ENCODE peak calls at places on chromosomes 1 and 21, in seven cellular contexts. W, P, H, B, Z, G and I are unnamed samples.

GRCh38 chr1:207944571-207944970 is 33.6 kb upstream of the CD34 start:
- DNase-seq in W (no peak), P (no peak), H (no peak), B (no peak), Z (no peak), G (no peak), I (peak)

GRCh38 chr1:111841189-111841588 is 85.5 kb downstream of the DDX20 start:
- DNase-seq in W (no peak), P (no peak), H (no peak), B (no peak), Z (no peak), G (no peak), I (no peak)

GRCh38 chr1:167491586-167492408 is 26.5 kb downstream of the CD247 start:
- DNase-seq in W (no peak), P (peak), H (no peak), B (no peak), Z (no peak), G (no peak), I (no peak)

GRCh38 chr1:203215573-203215972 is 13.9 kb downstream of the CHIT1 start:
- DNase-seq in W (no peak), P (no peak), H (no peak), B (no peak), Z (no peak), G (no peak), I (no peak)

GRCh38 chr1:198937231-198938031 is 298.6 kb downstream of the PTPRC start:
- DNase-seq in W (peak), P (peak), H (peak), B (peak), Z (peak), G (peak), I (peak)

GRCh38 chr1:77133731-77134358 is 85.4 kb downstream of the PIGK start:
- DNase-seq in W (no peak), P (no peak), H (no peak), B (no peak), Z (no peak), G (no peak), I (no peak)

GRCh38 chr1:219185486-219186117 is 11.9 kb downstream of the LYPLAL1 start:
- DNase-seq in W (no peak), P (no peak), H (no peak), B (peak), Z (no peak), G (no peak), I (no peak)

GRCh38 chr1:200129480-200129879 is 102.0 kb downstream of the NR5A2 start:
- DNase-seq in W (no peak), P (no peak), H (no peak), B (no peak), Z (no peak), G (no peak), I (no peak)

GRCh38 chr1:231318568-231318967 is 19.1 kb downstream of the EXOC8 start:
- DNase-seq in W (no peak), P (no peak), H (no peak), B (no peak), Z (no peak), G (no peak), I (no peak)

GRCh38 chr1:113868387-113869083 is 3.0 kb downstream of the PTPN22 start:
- DNase-seq in W (no peak), P (no peak), H (no peak), B (peak), Z (no peak), G (no peak), I (no peak)

GRCh38 chr1:47575855-47576757 is 138.3 kb downstream of the FOXD2 start:
- DNase-seq in W (no peak), P (no peak), H (no peak), B (peak), Z (peak), G (no peak), I (no peak)

GRCh38 chr1:197913495-197914276 is 3.5 kb upstream of the LHX9 start:
- DNase-seq in W (no peak), P (no peak), H (no peak), B (no peak), Z (no peak), G (no peak), I (no peak)

GRCh38 chr1:221470000-221470698 is 271.7 kb downstream of the DUSP10 start:
- DNase-seq in W (no peak), P (no peak), H (no peak), B (no peak), Z (no peak), G (no peak), I (no peak)

GRCh38 chr1:177307771-177308170 is 137.0 kb downstream of the BRINP2 start:
- DNase-seq in W (no peak), P (no peak), H (no peak), B (peak), Z (no peak), G (no peak), I (no peak)

GRCh38 chr21:42669069-42669468 is 15.6 kb downstream of the PDE9A start:
- DNase-seq in W (no peak), P (no peak), H (no peak), B (peak), Z (no peak), G (no peak), I (no peak)

GRCh38 chr1:3672971-3673361 is 20.6 kb downstream of the TP73 start:
- DNase-seq in W (no peak), P (no peak), H (no peak), B (no peak), Z (no peak), G (no peak), I (no peak)

GRCh38 chr1:180994262-180994661 is 28.4 kb downstream of the STX6 start:
- DNase-seq in W (no peak), P (no peak), H (no peak), B (peak), Z (no peak), G (no peak), I (no peak)

GRCh38 chr1:104855550-104855949 is 1105.9 kb downstream of the AMY1C start:
- DNase-seq in W (no peak), P (no peak), H (no peak), B (no peak), Z (no peak), G (no peak), I (no peak)

GRCh38 chr1:86395771-86396502 is at the start of gene ODF2L:
- DNase-seq in W (peak), P (peak), H (peak), B (peak), Z (peak), G (peak), I (peak)

GRCh38 chr21:32200029-32200428 is 78.8 kb downstream of the MIS18A start:
- DNase-seq in W (no peak), P (no peak), H (no peak), B (no peak), Z (no peak), G (no peak), I (no peak)

GRCh38 chr1:185565314-185565713 is 168.9 kb upstream of the HMCN1 start:
- DNase-seq in W (no peak), P (no peak), H (no peak), B (no peak), Z (peak), G (no peak), I (peak)

GRCh38 chr1:187819081-187819480 is 990.3 kb downstream of the PLA2G4A start:
- DNase-seq in W (no peak), P (no peak), H (no peak), B (no peak), Z (no peak), G (no peak), I (no peak)

GRCh38 chr1:159664247-159664646 is 50.1 kb downstream of the CRP start:
- DNase-seq in W (no peak), P (no peak), H (no peak), B (no peak), Z (no peak), G (no peak), I (no peak)

GRCh38 chr1:159669338-159669737 is 45.1 kb downstream of the CRP start:
- DNase-seq in W (no peak), P (no peak), H (no peak), B (no peak), Z (no peak), G (no peak), I (no peak)

DNA sequence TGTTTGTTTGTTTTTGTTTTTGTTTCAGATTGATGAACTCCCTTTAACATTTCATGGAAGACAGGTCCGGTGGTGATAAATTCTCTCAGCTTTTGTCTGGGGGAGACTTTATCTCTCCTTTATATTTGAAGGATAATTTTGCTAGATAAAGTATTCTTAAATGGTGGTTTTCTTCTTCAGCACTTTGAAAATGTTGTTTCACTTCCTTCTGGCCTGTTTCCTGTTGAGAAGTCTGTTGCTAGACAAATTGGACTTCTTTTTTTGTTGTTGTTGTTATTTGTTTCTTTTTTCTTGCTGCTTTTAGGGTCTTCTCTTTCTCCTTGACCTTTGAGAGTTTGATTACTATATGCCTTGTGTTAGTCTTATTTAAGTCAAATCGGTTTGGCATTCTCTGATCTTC is 50.8 kb downstream of the CRP start:
- DNase-seq in W (no peak), P (no peak), H (no peak), B (no peak), Z (no peak), G (no peak), I (no peak)
- TF ChIP-seq CTCF in W (no peak), P (no peak), H (no peak), B (no peak), Z (no peak), G (no peak), I (no peak)

DNA sequence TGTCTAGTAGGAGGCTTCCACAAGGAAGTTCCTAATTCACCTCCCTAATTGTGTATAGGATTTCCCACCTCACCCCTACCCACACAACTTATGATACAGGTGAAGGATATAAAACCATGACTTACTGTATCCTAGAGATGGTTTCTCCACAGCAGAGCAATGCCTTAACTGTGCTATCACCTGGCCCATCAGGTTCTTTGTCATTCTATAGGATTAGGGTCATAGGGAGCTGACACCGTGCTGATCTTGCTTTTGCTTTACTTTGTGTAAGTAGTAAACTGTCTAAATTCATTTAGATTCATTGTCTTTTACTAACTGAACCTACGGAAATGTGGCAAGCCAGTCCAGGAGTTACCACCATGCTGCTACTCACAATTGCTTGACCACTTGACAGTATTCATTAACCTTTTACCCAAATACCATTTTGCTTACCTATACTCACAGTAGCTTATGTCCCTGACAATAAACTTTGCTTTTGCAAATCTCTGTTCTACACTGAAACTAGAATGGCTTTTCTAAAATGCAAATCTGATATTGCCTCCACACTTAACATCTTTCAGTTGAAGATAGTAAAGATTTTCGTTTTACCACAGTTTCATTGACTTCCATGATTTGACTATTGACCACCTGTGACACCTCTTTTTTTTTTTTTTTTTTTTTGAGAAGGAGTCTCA is 147.6 kb downstream of the IFI44 start:
- DNase-seq in W (no peak), P (no peak), H (no peak), B (no peak), Z (no peak), G (no peak), I (no peak)
- TF ChIP-seq CTCF in W (no peak), P (no peak), H (no peak), B (no peak), Z (no peak), G (no peak), I (no peak)

GRCh38 chr1:236345728-236346127 is 48.4 kb upstream of the EDARADD start:
- DNase-seq in W (no peak), P (no peak), H (peak), B (no peak), Z (no peak), G (no peak), I (no peak)
- TF ChIP-seq CTCF in W (no peak), P (no peak), H (peak), B (peak), Z (no peak), G (no peak), I (peak)

GRCh38 chr1:235329139-235329808 is 904 bp downstream of the GGPS1 start:
- DNase-seq in W (peak), P (peak), H (peak), B (peak), Z (no peak), G (peak), I (peak)
- TF ChIP-seq CTCF in W (peak), P (no peak), H (no peak), B (no peak), Z (no peak), G (no peak), I (peak)

DNA sequence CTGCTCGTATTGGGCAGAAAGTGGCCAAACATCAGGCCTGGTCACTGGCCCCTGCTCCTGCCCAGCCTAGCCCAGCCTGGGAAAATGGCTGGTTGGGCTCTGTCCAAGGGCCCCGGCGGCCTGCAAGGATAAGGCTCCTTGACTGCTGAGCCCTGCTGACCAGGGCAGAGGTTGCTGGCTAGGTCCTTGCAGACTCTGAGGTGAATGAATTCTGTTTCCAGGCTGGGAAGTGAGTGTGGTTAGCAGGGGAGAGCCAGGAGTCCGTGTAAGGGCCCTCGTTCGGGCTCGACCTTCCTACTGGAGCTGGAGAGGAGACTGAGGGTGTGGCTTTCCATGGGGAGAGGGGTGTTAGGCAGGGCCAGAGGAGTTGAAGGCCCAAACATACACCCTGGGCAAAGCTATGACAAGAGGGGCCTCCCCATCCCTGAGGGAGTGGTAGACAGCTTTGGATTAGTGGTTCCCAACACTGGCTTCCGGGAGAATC is 20.6 kb downstream of the CSF1 start:
- DNase-seq in W (no peak), P (peak), H (peak), B (peak), Z (no peak), G (no peak), I (peak)
- TF ChIP-seq CTCF in W (no peak), P (no peak), H (no peak), B (no peak), Z (no peak), G (no peak), I (no peak)

DNA sequence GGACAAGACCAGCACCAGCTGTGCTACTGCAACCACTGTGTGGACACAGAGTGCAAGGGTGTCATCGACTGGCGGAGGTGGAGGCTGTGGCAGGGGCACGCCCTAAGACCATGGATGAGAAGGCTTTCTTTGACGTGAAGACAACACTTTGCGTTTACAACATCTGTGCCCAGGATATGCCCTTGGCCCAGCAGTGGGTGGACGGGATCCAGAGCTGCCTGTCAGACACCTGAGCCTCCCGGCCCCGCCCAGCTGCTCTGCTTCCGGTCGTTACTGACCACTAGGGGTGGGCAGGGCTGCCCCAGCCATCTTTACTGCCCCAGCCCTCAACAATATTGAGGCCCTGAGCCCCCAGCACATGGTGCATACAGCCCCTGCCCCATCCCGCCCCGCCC is 21.4 kb upstream of the NPPB start:
- DNase-seq in W (no peak), P (no peak), H (no peak), B (no peak), Z (no peak), G (no peak), I (no peak)
- TF ChIP-seq CTCF in W (no peak), P (no peak), H (no peak), B (no peak), Z (no peak), G (no peak), I (no peak)

DNA sequence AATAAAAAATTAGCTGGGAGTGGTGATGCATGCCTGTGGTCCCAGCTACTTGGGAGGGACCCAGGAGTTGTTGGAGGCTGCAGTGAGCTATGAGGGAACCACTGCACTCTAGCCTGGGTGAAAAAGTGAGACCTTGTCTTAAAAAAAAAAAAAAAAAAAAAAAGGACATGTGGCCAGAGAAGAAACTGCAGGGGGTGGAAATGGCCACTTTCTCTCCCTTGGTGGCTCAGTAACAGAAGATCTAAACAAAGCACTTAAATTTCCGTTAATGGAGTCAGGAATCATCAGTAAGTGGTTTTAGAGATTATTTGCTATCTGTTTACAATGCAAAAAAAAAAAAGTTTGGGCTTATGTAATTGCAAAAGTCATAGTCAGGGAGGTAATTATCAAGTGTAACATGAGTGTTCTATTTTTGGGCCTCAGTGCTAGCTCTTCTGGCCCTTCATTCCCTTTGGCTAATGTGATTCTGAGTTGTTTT is 19.3 kb upstream of the OPRD1 start:
- DNase-seq in W (no peak), P (no peak), H (no peak), B (no peak), Z (no peak), G (no peak), I (no peak)
- TF ChIP-seq CTCF in W (no peak), P (no peak), H (peak), B (peak), Z (no peak), G (no peak), I (no peak)

DNA sequence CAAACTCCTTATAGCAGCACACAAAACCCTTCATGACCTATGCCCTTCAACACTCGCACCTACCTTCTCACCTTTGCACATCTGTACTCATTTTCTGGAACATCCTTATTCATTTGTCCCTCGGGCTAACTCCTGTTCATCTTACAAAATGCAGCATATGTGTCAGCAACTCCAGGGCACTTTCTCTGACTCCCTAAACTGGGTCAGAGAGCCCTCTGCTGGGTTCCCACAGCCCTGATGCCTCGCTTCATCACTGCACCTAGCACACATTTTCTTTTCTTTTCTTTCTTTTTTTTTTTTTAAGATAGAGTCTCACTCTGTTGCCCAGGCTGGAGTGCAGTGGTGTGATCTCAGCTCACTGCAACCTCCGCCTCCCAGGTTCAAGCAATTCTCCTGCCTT is 54.0 kb downstream of the RAB3B start:
- DNase-seq in W (no peak), P (no peak), H (no peak), B (peak), Z (no peak), G (no peak), I (no peak)
- TF ChIP-seq CTCF in W (no peak), P (no peak), H (no peak), B (peak), Z (peak), G (no peak), I (no peak)

DNA sequence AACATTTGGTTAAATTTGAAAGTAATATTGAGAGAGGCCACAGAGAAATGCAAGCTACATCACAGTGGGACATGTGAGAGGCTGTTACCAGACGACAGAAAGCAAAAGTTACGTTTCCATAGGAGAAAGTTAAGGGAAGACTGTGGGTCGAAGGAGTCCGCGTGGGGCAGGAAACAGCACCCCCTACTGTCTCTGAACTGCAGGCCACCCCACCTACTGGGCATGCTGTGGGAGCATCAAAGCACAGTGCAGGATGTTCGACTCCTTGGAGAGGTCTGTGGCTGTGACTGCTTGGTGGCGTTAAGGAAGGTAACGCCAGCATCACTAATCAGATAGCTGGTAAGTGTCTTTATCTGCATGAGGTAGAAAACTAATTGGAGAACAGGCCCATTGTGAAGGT is 123.9 kb downstream of the PTBP2 start:
- DNase-seq in W (peak), P (peak), H (no peak), B (peak), Z (no peak), G (peak), I (no peak)
- TF ChIP-seq CTCF in W (peak), P (peak), H (peak), B (peak), Z (peak), G (peak), I (peak)